ENCODE peak calls at places on chromosome 11, in four cellular contexts. A, Z, L and G are unnamed samples. For H3K36me3, the result is how much of the 10 kb centered on the place peaks cover.

GRCh38 chr11:119728226-119728626 is 774 bp downstream of the NECTIN1 start:
- DNase-seq in A (no peak), Z (no peak), L (peak), G (no peak)

GRCh38 chr11:120181446-120181992 is 29.3 kb upstream of the OAF start:
- DNase-seq in A (no peak), L (no peak), Z (no peak), G (no peak)

GRCh38 chr11:75105462-75105925 is 8.8 kb upstream of the OR2AT4 start:
- DNase-seq in L (no peak), Z (no peak), A (no peak), G (no peak)

GRCh38 chr11:111960916-111961315 is 23.8 kb downstream of the DIXDC1 start:
- DNase-seq in Z (no peak), L (peak), A (no peak), G (no peak)

GRCh38 chr11:46930089-46930488 is 6.5 kb upstream of the CSTPP1 start:
- DNase-seq in Z (no peak), L (peak), A (peak), G (no peak)

GRCh38 chr11:93773045-93773477 is 11.0 kb upstream of the MED17 start:
- DNase-seq in L (no peak), A (no peak), Z (no peak), G (no peak)

GRCh38 chr11:127003260-127003981 is 2.9 kb upstream of the KIRREL3 start:
- DNase-seq in L (no peak), A (peak), Z (no peak), G (peak)

GRCh38 chr11:1390603-1391164 is 950 bp downstream of the BRSK2 start:
- DNase-seq in Z (no peak), A (peak), L (no peak), G (no peak)

GRCh38 chr11:22169833-22170232 is 23.1 kb upstream of the ANO5 start:
- DNase-seq in A (peak), L (no peak), Z (no peak), G (no peak)

GRCh38 chr11:56932572-56933235 is 56.0 kb upstream of the OR5AK2 start:
- DNase-seq in Z (no peak), L (no peak), A (peak), G (no peak)

GRCh38 chr11:73400293-73400692 is 24.1 kb downstream of the RELT start:
- DNase-seq in A (no peak), L (no peak), Z (no peak), G (no peak)

GRCh38 chr11:36295926-36296325 is at the start of gene PRR5L:
- DNase-seq in L (no peak), A (no peak), Z (no peak), G (no peak)

GRCh38 chr11:73263640-73264039 is 8.5 kb upstream of the P2RY6 start:
- DNase-seq in Z (no peak), L (no peak), A (no peak), G (no peak)

GRCh38 chr11:122310701-122311100 is 194.7 kb upstream of the BLID start:
- DNase-seq in A (no peak), Z (no peak), L (no peak), G (no peak)

GRCh38 chr11:67616431-67617242 is 9.9 kb downstream of the NDUFV1 start:
- DNase-seq in Z (no peak), A (no peak), L (no peak), G (no peak)

GRCh38 chr11:67615455-67616430 is 9.0 kb downstream of the NDUFV1 start:
- DNase-seq in Z (peak), L (peak), A (no peak), G (peak)

GRCh38 chr11:67613313-67613959 is 6.7 kb downstream of the NDUFV1 start:
- DNase-seq in Z (no peak), A (no peak), L (no peak), G (no peak)

GRCh38 chr11:67613960-67614715 is 7.4 kb downstream of the NDUFV1 start:
- DNase-seq in Z (peak), L (peak), A (peak), G (peak)

DNA sequence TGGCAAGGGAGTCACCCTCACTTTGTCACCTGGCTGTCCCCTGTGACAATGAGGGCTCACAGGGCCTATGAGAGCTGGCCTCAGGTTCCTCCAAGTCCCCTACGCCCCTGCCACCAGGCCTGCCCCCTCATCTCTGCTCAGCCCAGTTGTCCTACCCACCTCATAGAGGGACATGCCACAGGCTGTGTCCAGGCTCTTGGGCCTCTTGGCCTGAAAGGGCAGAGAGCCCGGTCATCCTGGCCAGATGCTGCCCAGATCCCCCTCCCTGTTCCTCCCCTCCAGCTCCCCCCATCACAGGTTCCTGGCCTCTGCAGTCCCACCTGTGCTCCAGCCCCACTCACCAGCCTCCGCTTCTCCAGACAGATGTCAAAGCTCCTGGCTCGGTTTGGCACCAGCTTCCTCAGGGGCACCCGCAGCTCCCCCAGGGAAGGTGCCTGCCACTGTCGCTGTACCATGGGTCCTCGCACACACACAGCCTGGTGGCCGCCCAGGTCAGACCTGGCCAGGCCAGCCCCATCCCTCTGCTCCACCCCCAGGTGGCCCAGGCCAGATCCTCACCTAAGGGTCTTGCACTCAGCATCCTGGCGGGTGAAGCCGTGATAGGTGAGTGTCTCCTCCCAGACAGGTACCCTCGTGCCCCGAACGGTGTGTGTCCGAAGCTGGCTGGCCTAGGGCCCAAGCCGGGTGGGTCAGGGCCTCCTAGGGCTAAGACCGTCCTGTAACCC is 8.2 kb downstream of the NDUFV1 start:
- DNase-seq in L (no peak), A (no peak), Z (no peak), G (no peak)
- H3K4me3 ChIP-seq in L (no peak), A (no peak), Z (peak), G (peak)

GRCh38 chr11:114774599-114775365 is 96.5 kb downstream of the NXPE2 start:
- DNase-seq in Z (no peak), L (peak), A (peak), G (no peak)
- TF ChIP-seq CTCF in Z (no peak), L (peak), A (peak), G (peak)

GRCh38 chr11:68440254-68440653 is 20.3 kb upstream of the PPP6R3 start:
- DNase-seq in L (no peak), A (no peak), Z (no peak), G (no peak)
- H3K36me3 ChIP-seq in L (under half), A (under half), Z (under half), G (under half)

DNA sequence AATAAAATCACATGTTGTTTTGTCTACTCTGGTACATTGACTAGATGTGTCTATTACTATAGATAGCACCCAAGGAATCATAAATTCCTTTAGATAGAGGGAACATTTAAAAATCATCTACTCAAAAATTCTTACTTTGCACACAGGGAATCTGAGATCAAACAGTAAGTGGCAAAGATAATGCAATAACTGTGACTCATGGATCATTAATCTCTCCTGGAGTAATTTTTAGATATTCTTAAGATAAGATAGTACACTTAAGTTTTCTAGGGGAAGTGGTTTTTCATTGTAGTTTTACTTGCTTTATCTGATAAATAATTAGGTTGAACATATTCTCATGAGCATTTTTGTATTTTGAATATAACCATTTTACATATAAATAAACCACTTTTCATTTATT is 468.9 kb downstream of the LUZP2 start:
- DNase-seq in Z (no peak), A (no peak), L (no peak), G (no peak)
- H3K4me3 ChIP-seq in Z (no peak), A (no peak), L (no peak), G (no peak)

GRCh38 chr11:77421041-77421723 is 52.7 kb downstream of the PAK1 start:
- DNase-seq in A (no peak), L (no peak), Z (no peak), G (no peak)

GRCh38 chr11:77418155-77418980 is 55.5 kb downstream of the PAK1 start:
- DNase-seq in Z (no peak), A (no peak), L (no peak), G (no peak)

GRCh38 chr11:77422690-77423089 is 51.2 kb downstream of the PAK1 start:
- DNase-seq in L (no peak), Z (no peak), A (no peak), G (no peak)

GRCh38 chr11:77416357-77416756 is 57.5 kb downstream of the PAK1 start:
- DNase-seq in Z (no peak), A (no peak), L (no peak), G (no peak)

GRCh38 chr11:77418981-77419592 is 54.8 kb downstream of the PAK1 start:
- DNase-seq in A (no peak), Z (no peak), L (no peak), G (no peak)
- TF ChIP-seq CTCF in A (no peak), Z (no peak), L (no peak), G (no peak)

GRCh38 chr11:20050551-20051333 is 109.5 kb downstream of the DBX1 start:
- DNase-seq in Z (no peak), A (no peak), L (no peak), G (no peak)

GRCh38 chr11:20049231-20049630 is 111.0 kb downstream of the DBX1 start:
- DNase-seq in A (no peak), Z (no peak), L (no peak), G (no peak)

GRCh38 chr11:20048707-20049106 is 111.6 kb downstream of the DBX1 start:
- DNase-seq in Z (no peak), L (no peak), A (no peak), G (no peak)

GRCh38 chr11:20048246-20048645 is 112.0 kb downstream of the DBX1 start:
- DNase-seq in L (no peak), Z (no peak), A (peak), G (no peak)

DNA sequence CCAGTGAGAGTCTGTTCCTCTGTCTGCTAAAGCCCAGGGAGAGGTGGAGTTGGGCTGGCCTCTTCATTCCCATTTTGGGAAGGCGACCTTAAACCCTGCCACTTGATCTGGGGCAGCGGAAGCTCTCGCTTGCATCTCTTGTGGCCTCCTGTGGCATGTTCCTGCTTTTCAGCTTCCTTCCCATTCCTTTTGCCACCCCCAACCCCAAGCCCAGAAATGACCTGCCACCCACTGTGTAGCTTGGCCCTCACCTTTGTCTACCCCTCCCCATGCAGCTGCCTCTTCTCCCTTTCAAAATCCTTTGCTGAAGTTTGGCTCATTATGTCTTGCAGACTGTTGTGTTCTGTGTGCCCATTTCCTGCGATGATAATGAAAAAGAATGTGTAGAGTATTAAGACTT is 110.2 kb downstream of the DBX1 start:
- DNase-seq in L (no peak), A (no peak), Z (no peak), G (no peak)
- H3K36me3 ChIP-seq in L (under half), A (under half), Z (under half), G (under half)

DNA sequence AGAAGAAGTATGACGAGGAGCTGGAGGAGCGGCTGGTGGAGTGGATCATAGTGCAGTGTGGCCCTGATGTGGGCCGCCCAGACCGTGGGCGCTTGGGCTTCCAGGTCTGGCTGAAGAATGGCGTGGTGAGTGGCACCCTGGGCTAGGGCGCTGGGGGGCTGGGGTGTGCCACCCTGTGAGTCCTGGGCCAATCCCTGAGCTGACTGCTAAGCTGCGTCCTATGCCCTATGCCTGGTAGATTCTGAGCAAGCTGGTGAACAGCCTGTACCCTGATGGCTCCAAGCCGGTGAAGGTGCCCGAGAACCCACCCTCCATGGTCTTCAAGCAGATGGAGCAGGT is 3.9 kb downstream of the TAGLN start:
- DNase-seq in A (no peak), Z (no peak), L (no peak), G (no peak)
- H3K4me3 ChIP-seq in A (peak), Z (no peak), L (peak), G (no peak)

DNA sequence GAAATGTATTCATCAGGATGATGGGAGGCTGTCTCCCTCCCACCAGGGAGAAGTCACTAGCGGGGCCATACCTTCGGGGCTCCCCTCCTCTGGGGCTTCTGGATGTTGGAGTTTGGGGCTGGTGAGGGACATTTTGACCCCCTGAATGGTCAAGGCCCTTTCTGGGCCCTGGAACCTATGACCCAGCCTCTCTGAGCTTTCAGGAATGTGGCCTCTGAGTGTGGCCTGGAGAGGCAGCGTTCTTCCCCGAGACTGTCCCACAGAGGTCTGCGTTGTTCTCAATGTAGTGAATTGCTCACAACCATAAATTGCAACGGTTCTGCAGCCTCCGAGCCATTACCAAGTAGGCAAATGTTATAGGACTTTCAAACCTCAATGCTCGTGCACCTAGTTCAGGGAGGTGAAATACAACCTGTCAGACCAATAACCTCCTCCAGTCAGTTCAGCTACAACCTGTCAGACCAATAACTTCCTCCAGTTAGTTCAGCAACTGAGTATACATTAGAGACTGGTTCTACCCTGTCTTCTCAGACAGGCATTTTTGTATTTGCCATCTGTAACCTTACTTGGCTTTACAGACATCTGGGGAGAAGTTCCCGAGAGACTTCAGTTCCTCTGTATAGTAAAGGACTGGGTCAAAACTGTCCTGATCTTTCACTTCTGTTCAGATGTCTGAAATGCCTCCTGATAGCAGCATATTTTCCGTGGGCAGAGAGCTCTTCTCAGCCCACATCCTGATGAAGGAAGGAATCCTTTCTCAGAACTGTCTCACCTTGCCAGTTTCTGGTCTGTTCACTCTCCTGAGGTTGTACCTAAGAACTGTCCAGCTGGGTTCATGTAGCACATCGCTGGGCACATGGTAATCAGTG is 34.1 kb downstream of the MICAL2 start:
- DNase-seq in L (peak), Z (no peak), A (no peak), G (no peak)
- TF ChIP-seq CTCF in L (no peak), Z (no peak), A (no peak), G (no peak)